ENCODE peak calls at places on chromosomes 3 and 15, in seven cellular contexts. Z is AG04450, M is epithelial cell of esophagus, F is heart left ventricle, T is mesothelial cell of epicardium, E is adrenal gland, I is heart right ventricle. X is an unnamed sample.
A peak's percentile ranks its signal among the peaks of the same experiment; 100 is the strongest.

GRCh38 chr15:48856947-48857346 is 21.0 kb upstream of the EID1 start:
- DNase-seq in M (no peak), T (no peak), I (no peak), Z (no peak), F (no peak), E (no peak), X (no peak)

GRCh38 chr3:63654931-63655330 is 2.5 kb downstream of the SNTN start:
- DNase-seq in M (no peak), I (no peak), E (no peak), T (no peak), F (no peak), Z (no peak), X (no peak)

GRCh38 chr3:12369598-12369997 is 80.7 kb downstream of the PPARG start:
- DNase-seq in I (no peak), F (no peak), Z (no peak), E (no peak), M (no peak), T (no peak), X (no peak)

GRCh38 chr15:85128636-85129035 is 147.0 kb downstream of the PDE8A start:
- DNase-seq in I (no peak), Z (no peak), F (no peak), E (no peak), M (peak; percentile 8), T (no peak), X (peak; percentile 18)

GRCh38 chr3:25293736-25294135 is 134.3 kb upstream of the RARB start:
- DNase-seq in I (no peak), F (no peak), Z (no peak), E (no peak), T (no peak), M (peak; percentile 88), X (peak; percentile 80)

GRCh38 chr3:197956070-197956469 is 3.9 kb upstream of the LMLN start:
- DNase-seq in F (no peak), I (no peak), Z (no peak), E (no peak), M (no peak), T (no peak), X (no peak)

GRCh38 chr15:37106490-37107001 is 6.2 kb upstream of the MEIS2 start:
- DNase-seq in T (peak; percentile 68), E (no peak), Z (no peak), F (no peak), I (peak; percentile 63), M (peak; percentile 36), X (no peak)

GRCh38 chr15:80401471-80401870 is 2.7 kb upstream of the ARNT2 start:
- DNase-seq in Z (no peak), I (no peak), E (no peak), F (no peak), M (no peak), T (no peak), X (no peak)

GRCh38 chr15:80456517-80457497 is 52.6 kb downstream of the ARNT2 start:
- DNase-seq in I (no peak), M (no peak), T (no peak), E (no peak), F (no peak), Z (peak; percentile 52), X (no peak)

GRCh38 chr3:153277029-153277428 is 115.0 kb downstream of the RAP2B start:
- DNase-seq in F (no peak), M (peak; percentile 95), Z (no peak), E (no peak), I (no peak), T (no peak), X (peak; percentile 95)

GRCh38 chr3:51510996-51511395 is 11.2 kb upstream of the DCAF1 start:
- DNase-seq in F (no peak), T (no peak), M (peak; percentile 11), E (no peak), I (no peak), Z (no peak), X (no peak)

GRCh38 chr3:35438101-35438500 is 201.2 kb upstream of the ARPP21 start:
- DNase-seq in E (no peak), T (no peak), I (no peak), Z (no peak), F (no peak), M (peak; percentile 1), X (no peak)

GRCh38 chr3:171687064-171687463 is 123.2 kb downstream of the PLD1 start:
- DNase-seq in I (no peak), T (no peak), E (no peak), F (no peak), M (no peak), Z (no peak), X (no peak)

GRCh38 chr3:13501056-13501455 is 20.9 kb downstream of the HDAC11 start:
- DNase-seq in Z (no peak), I (no peak), F (no peak), M (peak; percentile 45), T (no peak), E (no peak), X (no peak)

GRCh38 chr15:47477253-47477652 is 240.1 kb upstream of the SEMA6D start:
- DNase-seq in F (no peak), M (no peak), E (no peak), T (no peak), I (no peak), Z (no peak), X (no peak)

GRCh38 chr15:88821993-88822392 is 18.8 kb downstream of the ACAN start:
- DNase-seq in I (no peak), E (no peak), T (no peak), Z (no peak), M (no peak), F (no peak), X (no peak)

GRCh38 chr3:146626384-146627122 is 21.4 kb upstream of the PLSCR5 start:
- DNase-seq in I (no peak), M (no peak), E (no peak), F (no peak), Z (no peak), T (no peak), X (no peak)

GRCh38 chr3:63921741-63922482 is 9.7 kb upstream of the SCAANT1 start:
- DNase-seq in Z (no peak), E (no peak), T (no peak), I (no peak), M (no peak), F (no peak), X (no peak)

GRCh38 chr3:10993729-10994065 is 1.1 kb downstream of the SLC6A1 start:
- DNase-seq in I (no peak), Z (no peak), T (no peak), E (no peak), M (no peak), F (no peak), X (no peak)

GRCh38 chr15:49621327-49622210 is 721 bp downstream of the DTWD1 start:
- DNase-seq in I (no peak), F (no peak), M (peak; percentile 16), T (no peak), Z (no peak), E (no peak), X (no peak)

GRCh38 chr3:127105587-127105986 is 87.3 kb upstream of the PRR23E start:
- DNase-seq in T (no peak), Z (no peak), M (no peak), F (no peak), E (no peak), I (no peak), X (peak; percentile 16)
- TF ChIP-seq CTCF in T (no peak), Z (no peak), M (no peak), F (no peak), E (no peak), I (no peak), X (no peak)

GRCh38 chr3:157611176-157611575 is 108.0 kb upstream of the VEPH1 start:
- DNase-seq in I (no peak), F (no peak), E (no peak), T (no peak), M (no peak), Z (no peak), X (no peak)

GRCh38 chr3:157605356-157605755 is 102.1 kb upstream of the VEPH1 start:
- DNase-seq in M (no peak), T (no peak), E (no peak), F (no peak), Z (no peak), I (no peak), X (no peak)

GRCh38 chr3:157608006-157608405 is 104.8 kb upstream of the VEPH1 start:
- DNase-seq in E (no peak), M (no peak), Z (no peak), T (no peak), I (no peak), F (no peak), X (no peak)

GRCh38 chr3:157602424-157602823 is 99.2 kb upstream of the VEPH1 start:
- DNase-seq in I (no peak), M (no peak), T (no peak), F (no peak), Z (no peak), E (no peak), X (no peak)

GRCh38 chr3:157606392-157607197 is 103.4 kb upstream of the VEPH1 start:
- DNase-seq in M (peak; percentile 61), Z (peak; percentile 39), F (peak; percentile 30), I (peak; percentile 46), E (peak; percentile 43), T (peak; percentile 78), X (peak; percentile 57)
- TF ChIP-seq CTCF in M (peak; percentile 87), Z (peak; percentile 91), F (peak; percentile 82), I (peak; percentile 70), E (peak; percentile 71), T (peak; percentile 68), X (peak; percentile 84)

GRCh38 chr15:78315686-78316085 is 16.3 kb upstream of the SKIC8 start:
- DNase-seq in Z (no peak), F (no peak), E (no peak), M (peak; percentile 42), I (no peak), T (no peak), X (no peak)
- TF ChIP-seq CTCF in Z (peak; percentile 20), F (no peak), E (no peak), M (peak; percentile 40), I (no peak), T (no peak), X (peak; percentile 33)

DNA sequence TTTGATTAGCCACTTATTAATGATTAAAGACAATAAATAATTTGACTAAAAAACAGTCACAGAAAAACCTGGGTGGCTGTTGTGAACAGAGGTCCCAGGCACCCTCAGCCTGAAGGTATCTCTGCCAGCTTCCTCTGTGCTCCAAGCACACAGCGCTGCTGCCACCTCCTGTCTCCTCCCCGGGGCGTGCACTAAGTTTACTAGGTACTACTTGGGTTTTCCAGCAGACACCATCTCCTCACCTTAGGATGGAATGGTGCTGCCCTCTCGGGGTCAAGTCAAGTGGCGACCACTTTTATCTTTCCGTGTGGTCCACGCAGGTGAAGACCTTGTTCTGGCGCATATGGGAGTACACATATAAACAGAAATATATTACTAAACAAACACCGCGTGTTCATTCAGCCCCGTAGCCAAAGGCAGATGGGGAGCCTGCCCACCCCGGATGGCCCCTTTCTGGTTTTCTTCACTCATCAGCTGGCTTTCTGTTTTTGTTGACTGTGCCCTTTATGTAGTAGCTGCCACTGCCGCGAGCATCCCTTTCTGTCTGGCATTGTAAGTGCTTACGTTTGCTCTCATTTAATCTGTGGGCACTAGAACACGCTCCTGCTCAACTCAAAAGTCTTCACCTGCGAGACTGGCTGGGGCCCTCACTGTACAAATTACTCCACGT is 128.0 kb downstream of the LRIG1 start:
- DNase-seq in M (peak; percentile 22), T (no peak), Z (no peak), I (peak; percentile 63), E (no peak), F (peak; percentile 65), X (peak; percentile 21)
- TF ChIP-seq CTCF in M (peak; percentile 30), T (no peak), Z (peak; percentile 32), I (peak; percentile 67), E (no peak), F (peak; percentile 54), X (peak; percentile 15)

DNA sequence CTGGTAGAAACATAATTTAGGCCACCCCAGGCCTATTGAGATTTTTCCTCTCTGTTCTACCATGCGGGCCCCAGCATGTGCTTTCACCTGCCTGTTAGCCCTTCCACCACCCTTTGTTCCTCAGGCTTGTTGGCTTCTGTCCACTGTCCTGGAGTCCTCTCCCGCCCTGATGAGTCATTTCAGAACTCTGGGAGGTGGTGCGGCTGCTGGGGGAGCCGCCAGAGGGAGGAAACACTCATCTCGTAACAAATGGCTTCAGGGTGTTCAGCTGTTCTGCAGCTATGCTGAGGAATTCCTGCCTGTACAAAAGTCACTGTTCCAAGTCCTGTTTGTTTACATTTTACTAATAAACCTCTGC is 36.3 kb downstream of the LRTM1 start:
- DNase-seq in M (peak; percentile 96), E (peak; percentile 85), T (peak; percentile 73), I (peak; percentile 83), F (peak; percentile 77), Z (peak; percentile 88), X (peak; percentile 96)
- TF ChIP-seq CTCF in M (peak; percentile 57), E (peak; percentile 53), T (peak; percentile 13), I (peak; percentile 69), F (peak; percentile 48), Z (peak; percentile 68), X (peak; percentile 58)

X was measured in bronchial epithelial cell.